ENCODE peak calls at places on chromosome 21, in six cellular contexts. W is GM23338, U is cardiac muscle cell, E is fibroblast of pulmonary artery, Q is fibroblast of mammary gland, R is thoracic aorta. K is an unnamed sample.

GRCh38 chr21:29245104-29245643 is 53.5 kb upstream of the BACH1 start:
- DNase-seq in W (no peak), U (no peak), E (no peak), Q (peak), R (no peak), K (no peak)

GRCh38 chr21:25563399-25564116 is 43.7 kb downstream of the MRPL39 start:
- DNase-seq in W (no peak), U (no peak), E (peak), Q (no peak), R (no peak), K (peak)

GRCh38 chr21:15170614-15171013 is 105.8 kb upstream of the NRIP1 start:
- DNase-seq in W (no peak), U (no peak), E (no peak), Q (no peak), R (no peak), K (no peak)

GRCh38 chr21:38277501-38278111 is 20.8 kb downstream of the KCNJ15 start:
- DNase-seq in W (no peak), U (no peak), E (peak), Q (peak), R (no peak), K (peak)

GRCh38 chr21:36902793-36903192 is 63.7 kb downstream of the HLCS start:
- DNase-seq in W (peak), U (peak), E (peak), Q (peak), R (no peak), K (peak)

GRCh38 chr21:14303731-14304488 is 79.0 kb downstream of the HSPA13 start:
- DNase-seq in W (no peak), U (no peak), E (no peak), Q (no peak), R (no peak), K (no peak)

GRCh38 chr21:21730524-21730923 is 732.3 kb downstream of the NCAM2 start:
- DNase-seq in W (no peak), U (no peak), E (peak), Q (peak), R (no peak), K (no peak)

GRCh38 chr21:37842163-37842919 is 73.9 kb downstream of the KCNJ6 start:
- DNase-seq in W (no peak), U (peak), E (no peak), Q (no peak), R (no peak), K (no peak)

GRCh38 chr21:41957991-41958766 is 4.4 kb upstream of the C2CD2 start:
- DNase-seq in W (peak), U (peak), E (peak), Q (peak), R (peak), K (peak)
- TF ChIP-seq CTCF in W (no peak), U (peak), E (peak), Q (peak), R (peak), K (peak)

DNA sequence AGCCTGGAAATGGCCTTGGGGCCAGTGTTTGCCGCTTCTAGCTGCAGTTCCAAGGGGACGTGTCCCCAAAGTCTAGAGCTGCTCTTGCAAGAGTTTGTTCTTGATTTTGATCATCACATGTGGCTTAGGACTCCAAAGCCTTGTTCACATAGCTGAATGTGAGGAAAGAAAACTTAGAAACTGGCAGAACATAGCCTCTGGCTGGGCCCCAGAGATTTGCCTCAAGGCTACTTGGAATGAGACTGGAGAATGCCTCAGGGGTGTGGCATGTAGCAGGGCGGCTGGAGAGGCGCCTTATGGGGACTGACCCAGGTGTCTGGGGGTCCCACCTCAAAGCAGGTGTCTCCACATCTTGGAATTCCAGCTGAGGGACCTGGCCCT is 2.3 kb downstream of the PDXK start:
- DNase-seq in W (no peak), U (no peak), E (no peak), Q (no peak), R (no peak), K (no peak)
- H3K4me3 ChIP-seq in W (no peak), U (no peak), E (peak), Q (peak), R (peak), K (no peak)

GRCh38 chr21:44377201-44377921 is 23.9 kb downstream of the TRPM2 start:
- DNase-seq in W (peak), U (peak), E (no peak), Q (no peak), R (no peak), K (no peak)
- TF ChIP-seq CTCF in W (peak), U (no peak), E (no peak), Q (no peak), R (no peak), K (no peak)

DNA sequence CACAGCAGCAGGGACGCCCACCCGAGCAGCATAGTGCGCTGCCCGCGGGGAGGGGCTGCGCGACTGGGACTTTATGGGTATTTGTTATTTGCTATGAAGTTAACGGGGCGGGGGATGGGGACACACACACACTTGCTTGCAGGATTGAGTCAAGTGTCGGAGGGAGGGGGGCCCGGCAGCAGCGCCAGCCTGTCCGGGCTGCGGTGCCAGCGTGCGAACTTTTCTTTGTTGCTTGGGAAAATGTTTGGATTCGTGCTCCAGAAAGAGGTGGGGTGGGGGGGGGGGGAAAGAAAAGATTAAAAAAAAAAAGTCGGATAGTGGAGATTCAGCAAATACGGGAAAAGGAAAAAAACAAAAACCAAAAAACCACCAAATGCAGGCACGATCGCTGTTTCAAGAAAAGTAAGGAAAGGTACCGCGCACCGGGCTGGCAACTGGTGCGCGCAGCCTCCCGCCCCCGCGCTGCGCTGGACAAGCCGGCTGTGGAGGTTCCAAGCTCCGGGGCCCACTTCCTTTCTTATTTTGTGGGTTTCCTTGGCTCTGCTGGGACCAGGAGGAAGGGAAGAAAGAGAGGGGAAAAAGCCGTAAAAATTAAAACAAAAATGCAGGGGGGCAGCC is 419 bp downstream of the ADAMTS5 start:
- DNase-seq in W (peak), U (peak), E (peak), Q (peak), R (no peak), K (peak)
- H3K4me3 ChIP-seq in W (peak), U (peak), E (peak), Q (peak), R (peak), K (peak)

DNA sequence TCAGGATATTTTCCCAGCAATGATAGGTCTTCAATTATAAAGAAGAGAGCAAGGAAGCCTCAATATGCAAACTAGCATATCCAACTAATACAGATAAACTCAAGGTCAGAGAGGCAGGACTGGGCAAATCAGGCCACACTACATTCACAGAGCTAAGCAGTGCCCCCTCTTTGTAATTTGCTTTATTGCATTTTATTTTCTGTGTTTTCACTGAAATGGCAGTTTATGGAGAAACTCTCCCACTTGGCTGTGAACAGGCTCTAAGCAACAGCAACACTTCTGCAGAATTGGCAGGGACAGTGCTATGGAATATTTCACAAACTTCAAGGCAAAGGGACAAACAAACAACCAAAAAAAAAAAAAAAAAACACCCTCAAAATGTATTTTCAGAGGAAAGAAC is 93.4 kb upstream of the SOD1 start:
- DNase-seq in W (no peak), U (no peak), E (peak), Q (peak), R (no peak), K (no peak)
- TF ChIP-seq CTCF in W (peak), U (peak), E (peak), Q (peak), R (no peak), K (peak)